ENCODE peak calls at places on chromosomes 4 and X, in ten cellular contexts. One of them, this sample, is unnamed.

GRCh38 chr4:151291485-151291884 is 14.5 kb downstream of the PRSS48 start:
- DNase-seq in cardiac fibroblast: no peak
- DNase-seq in IMR-90: no peak
- DNase-seq in heart right ventricle: no peak
- DNase-seq in AG10803: peak; percentile 20
- DNase-seq in pancreas: no peak
- DNase-seq in suprapubic skin: no peak
- DNase-seq in fibroblast of lung: peak; percentile 10
- DNase-seq in heart left ventricle: no peak
- DNase-seq in neural progenitor cell: no peak
- DNase-seq in this sample: no peak

GRCh38 chr4:151475338-151475737 is 66.4 kb downstream of the FHIP1A start:
- DNase-seq in cardiac fibroblast: no peak
- DNase-seq in IMR-90: no peak
- DNase-seq in heart right ventricle: no peak
- DNase-seq in AG10803: peak; percentile 42
- DNase-seq in pancreas: no peak
- DNase-seq in suprapubic skin: no peak
- DNase-seq in fibroblast of lung: peak; percentile 62
- DNase-seq in heart left ventricle: no peak
- DNase-seq in neural progenitor cell: no peak
- DNase-seq in this sample: no peak

GRCh38 chr4:77566148-77566547 is 39.5 kb upstream of the CXCL13 start:
- DNase-seq in cardiac fibroblast: peak; percentile 59
- DNase-seq in IMR-90: no peak
- DNase-seq in heart right ventricle: no peak
- DNase-seq in AG10803: no peak
- DNase-seq in pancreas: no peak
- DNase-seq in suprapubic skin: no peak
- DNase-seq in fibroblast of lung: no peak
- DNase-seq in heart left ventricle: no peak
- DNase-seq in neural progenitor cell: no peak
- DNase-seq in this sample: no peak

GRCh38 chr4:148015058-148015457 is 283.2 kb downstream of the ARHGAP10 start:
- DNase-seq in cardiac fibroblast: peak; percentile 64
- DNase-seq in IMR-90: no peak
- DNase-seq in heart right ventricle: no peak
- DNase-seq in AG10803: no peak
- DNase-seq in pancreas: no peak
- DNase-seq in suprapubic skin: no peak
- DNase-seq in fibroblast of lung: peak; percentile 39
- DNase-seq in heart left ventricle: no peak
- DNase-seq in neural progenitor cell: no peak
- DNase-seq in this sample: peak; percentile 29

GRCh38 chr4:40299704-40300336 is 35.3 kb upstream of the CHRNA9 start:
- DNase-seq in cardiac fibroblast: no peak
- DNase-seq in IMR-90: no peak
- DNase-seq in heart right ventricle: no peak
- DNase-seq in AG10803: no peak
- DNase-seq in pancreas: no peak
- DNase-seq in suprapubic skin: no peak
- DNase-seq in fibroblast of lung: no peak
- DNase-seq in heart left ventricle: no peak
- DNase-seq in neural progenitor cell: no peak
- DNase-seq in this sample: no peak

GRCh38 chrX:140274761-140275525 is 229.9 kb downstream of the SOX3 start:
- DNase-seq in cardiac fibroblast: peak; percentile 12
- DNase-seq in IMR-90: peak; percentile 49
- DNase-seq in heart right ventricle: no peak
- DNase-seq in AG10803: peak; percentile 73
- DNase-seq in pancreas: no peak
- DNase-seq in suprapubic skin: no peak
- DNase-seq in fibroblast of lung: peak; percentile 91
- DNase-seq in heart left ventricle: no peak
- DNase-seq in neural progenitor cell: peak; percentile 59
- DNase-seq in this sample: peak; percentile 52

GRCh38 chr4:6851962-6852361 is 57.7 kb upstream of the TBC1D14 start:
- DNase-seq in cardiac fibroblast: no peak
- DNase-seq in IMR-90: no peak
- DNase-seq in heart right ventricle: no peak
- DNase-seq in AG10803: no peak
- DNase-seq in pancreas: no peak
- DNase-seq in suprapubic skin: no peak
- DNase-seq in fibroblast of lung: no peak
- DNase-seq in heart left ventricle: no peak
- DNase-seq in neural progenitor cell: no peak
- DNase-seq in this sample: no peak

GRCh38 chr4:184649026-184649970 is at the start of the genes CASP3 and PRIMPOL:
- DNase-seq in cardiac fibroblast: peak; percentile 97
- DNase-seq in IMR-90: peak; percentile 92
- DNase-seq in heart right ventricle: peak; percentile 99
- DNase-seq in AG10803: peak; percentile 95
- DNase-seq in pancreas: peak; percentile 97
- DNase-seq in suprapubic skin: peak; percentile 98
- DNase-seq in fibroblast of lung: peak; percentile 92
- DNase-seq in heart left ventricle: peak; percentile 98
- DNase-seq in neural progenitor cell: peak; percentile 97
- DNase-seq in this sample: peak; percentile 95

GRCh38 chr4:54879576-54879975 is 221.8 kb downstream of the KIT start:
- DNase-seq in cardiac fibroblast: peak; percentile 57
- DNase-seq in IMR-90: peak; percentile 87
- DNase-seq in heart right ventricle: no peak
- DNase-seq in AG10803: peak; percentile 54
- DNase-seq in pancreas: no peak
- DNase-seq in suprapubic skin: no peak
- DNase-seq in fibroblast of lung: peak; percentile 75
- DNase-seq in heart left ventricle: no peak
- DNase-seq in neural progenitor cell: no peak
- DNase-seq in this sample: peak; percentile 62

GRCh38 chr4:158877069-158877468 is 108.2 kb downstream of the FNIP2 start:
- DNase-seq in cardiac fibroblast: no peak
- DNase-seq in IMR-90: no peak
- DNase-seq in heart right ventricle: no peak
- DNase-seq in AG10803: no peak
- DNase-seq in pancreas: no peak
- DNase-seq in suprapubic skin: no peak
- DNase-seq in fibroblast of lung: no peak
- DNase-seq in heart left ventricle: no peak
- DNase-seq in neural progenitor cell: no peak
- DNase-seq in this sample: no peak

GRCh38 chrX:9995855-9996339 is 28.7 kb downstream of the CLDN34 start:
- DNase-seq in cardiac fibroblast: peak; percentile 90
- DNase-seq in IMR-90: peak; percentile 79
- DNase-seq in heart right ventricle: peak; percentile 86
- DNase-seq in AG10803: peak; percentile 87
- DNase-seq in pancreas: peak; percentile 63
- DNase-seq in suprapubic skin: peak; percentile 87
- DNase-seq in fibroblast of lung: peak; percentile 76
- DNase-seq in heart left ventricle: peak; percentile 81
- DNase-seq in neural progenitor cell: peak; percentile 84
- DNase-seq in this sample: peak; percentile 88

GRCh38 chr4:174283507-174284180 is at the start of the genes CEP44 and FBXO8:
- DNase-seq in cardiac fibroblast: peak; percentile 83
- DNase-seq in IMR-90: peak; percentile 78
- DNase-seq in heart right ventricle: peak; percentile 55
- DNase-seq in AG10803: peak; percentile 72
- DNase-seq in pancreas: peak; percentile 44
- DNase-seq in suprapubic skin: peak; percentile 87
- DNase-seq in fibroblast of lung: peak; percentile 78
- DNase-seq in heart left ventricle: peak; percentile 68
- DNase-seq in neural progenitor cell: peak; percentile 81
- DNase-seq in this sample: peak; percentile 88

GRCh38 chr4:123031664-123032063 is 109.3 kb upstream of the NUDT6 start:
- DNase-seq in cardiac fibroblast: no peak
- DNase-seq in IMR-90: no peak
- DNase-seq in heart right ventricle: no peak
- DNase-seq in AG10803: no peak
- DNase-seq in pancreas: no peak
- DNase-seq in suprapubic skin: no peak
- DNase-seq in fibroblast of lung: no peak
- DNase-seq in heart left ventricle: no peak
- DNase-seq in neural progenitor cell: no peak
- DNase-seq in this sample: no peak

GRCh38 chrX:54166915-54167314 is 16.1 kb downstream of the FAM120C start:
- DNase-seq in cardiac fibroblast: peak; percentile 11
- DNase-seq in IMR-90: no peak
- DNase-seq in heart right ventricle: no peak
- DNase-seq in AG10803: peak; percentile 12
- DNase-seq in pancreas: no peak
- DNase-seq in suprapubic skin: no peak
- DNase-seq in fibroblast of lung: no peak
- DNase-seq in heart left ventricle: no peak
- DNase-seq in neural progenitor cell: no peak
- DNase-seq in this sample: no peak

GRCh38 chr4:123415977-123416376 is 19.4 kb downstream of the SPRY1 start:
- DNase-seq in cardiac fibroblast: peak; percentile 70
- DNase-seq in IMR-90: peak; percentile 45
- DNase-seq in heart right ventricle: no peak
- DNase-seq in AG10803: peak; percentile 83
- DNase-seq in pancreas: no peak
- DNase-seq in suprapubic skin: no peak
- DNase-seq in fibroblast of lung: peak; percentile 78
- DNase-seq in heart left ventricle: no peak
- DNase-seq in neural progenitor cell: no peak
- DNase-seq in this sample: peak; percentile 68

GRCh38 chrX:13254076-13254785 is 65.6 kb downstream of the ATXN3L start:
- DNase-seq in cardiac fibroblast: peak; percentile 72
- DNase-seq in IMR-90: peak; percentile 53
- DNase-seq in heart right ventricle: no peak
- DNase-seq in AG10803: peak; percentile 43
- DNase-seq in pancreas: peak; percentile 7
- DNase-seq in suprapubic skin: no peak
- DNase-seq in fibroblast of lung: peak; percentile 56
- DNase-seq in heart left ventricle: no peak
- DNase-seq in neural progenitor cell: peak; percentile 5
- DNase-seq in this sample: peak; percentile 68

DNA sequence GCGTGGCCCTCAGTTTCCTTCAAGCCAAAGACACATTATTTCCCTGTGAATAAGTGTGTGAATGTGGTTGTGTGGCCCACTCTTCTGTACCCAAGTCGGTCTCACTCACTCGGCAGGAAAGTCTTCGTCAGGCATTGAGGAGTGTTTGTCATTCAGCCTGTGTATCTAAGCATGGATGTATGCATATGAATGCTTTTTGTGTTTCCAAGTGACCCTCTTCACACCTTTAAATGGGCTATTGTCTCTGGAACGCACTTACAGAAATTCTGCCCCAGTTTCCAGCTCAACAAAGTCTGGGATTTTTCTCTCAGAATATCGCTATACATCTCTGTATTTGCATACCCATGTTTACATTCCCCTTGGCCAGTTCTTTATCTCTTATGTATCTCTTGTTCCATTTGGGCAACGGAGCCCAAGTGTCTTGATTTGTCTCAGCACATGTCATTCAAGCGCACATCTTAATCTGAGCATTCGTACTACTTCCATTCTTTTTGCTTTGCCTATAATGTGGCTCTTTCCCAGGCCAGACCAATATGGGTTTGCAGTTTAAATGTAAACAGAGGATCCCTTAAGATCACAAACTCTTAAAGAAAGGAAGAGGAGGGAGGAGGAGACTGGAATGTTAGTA is 4.8 kb downstream of the BCOR start:
- DNase-seq in cardiac fibroblast: no peak
- DNase-seq in IMR-90: no peak
- DNase-seq in heart right ventricle: no peak
- DNase-seq in AG10803: no peak
- DNase-seq in pancreas: no peak
- DNase-seq in suprapubic skin: no peak
- DNase-seq in fibroblast of lung: no peak
- DNase-seq in heart left ventricle: no peak
- DNase-seq in neural progenitor cell: no peak
- DNase-seq in this sample: no peak
- H3K4me3 ChIP-seq in cardiac fibroblast: no peak overlapping the region
- H3K4me3 ChIP-seq in IMR-90: no peak overlapping the region
- H3K4me3 ChIP-seq in heart right ventricle: no peak overlapping the region
- H3K4me3 ChIP-seq in AG10803: no peak overlapping the region
- H3K4me3 ChIP-seq in pancreas: no peak overlapping the region
- H3K4me3 ChIP-seq in suprapubic skin: no peak overlapping the region
- H3K4me3 ChIP-seq in fibroblast of lung: no peak overlapping the region
- H3K4me3 ChIP-seq in heart left ventricle: no peak overlapping the region
- H3K4me3 ChIP-seq in neural progenitor cell: peak overlapping the region; percentile 36
- H3K4me3 ChIP-seq in this sample: no peak overlapping the region

DNA sequence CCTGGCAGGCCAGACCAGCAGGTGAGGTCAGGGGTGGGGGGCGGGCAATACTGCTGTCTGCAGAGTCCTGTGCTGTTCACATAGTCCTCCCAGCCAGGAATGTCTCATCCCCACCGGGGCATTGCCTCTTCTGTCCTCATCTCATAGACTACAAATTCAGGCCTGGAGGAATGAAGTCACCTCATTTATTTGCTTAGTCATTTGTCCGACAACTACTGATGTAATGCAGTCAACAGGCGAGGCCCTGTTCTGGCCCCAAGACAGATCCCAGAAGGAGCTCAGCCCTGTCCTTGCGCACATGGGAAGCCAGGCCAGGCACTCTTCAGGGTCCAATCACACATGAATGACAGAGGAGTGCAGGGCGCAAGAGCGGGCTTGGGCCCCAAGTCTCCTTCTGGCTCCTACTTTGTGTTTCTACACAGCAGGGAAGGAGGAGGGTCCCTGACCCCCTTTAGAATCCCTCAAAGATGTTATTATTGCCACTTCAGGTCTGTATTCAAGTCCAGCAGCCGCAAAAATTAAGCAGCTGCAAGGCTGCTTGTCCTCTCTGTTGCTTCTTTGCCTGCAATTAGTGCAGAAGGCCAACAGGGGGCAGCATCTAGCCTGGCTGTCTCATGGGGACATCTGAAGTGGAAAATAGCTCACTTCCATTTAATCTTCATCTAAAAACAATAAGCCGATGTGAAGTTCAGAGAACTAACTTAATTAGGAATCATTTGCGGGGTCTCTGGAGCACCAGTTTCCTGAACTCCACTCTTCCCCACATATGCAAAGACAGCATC is 15.2 kb upstream of the HMX1 start:
- DNase-seq in cardiac fibroblast: no peak
- DNase-seq in IMR-90: no peak
- DNase-seq in heart right ventricle: no peak
- DNase-seq in AG10803: no peak
- DNase-seq in pancreas: no peak
- DNase-seq in suprapubic skin: no peak
- DNase-seq in fibroblast of lung: no peak
- DNase-seq in heart left ventricle: no peak
- DNase-seq in neural progenitor cell: no peak
- DNase-seq in this sample: no peak
- TF ChIP-seq CTCF in cardiac fibroblast: peak; percentile 28
- TF ChIP-seq CTCF in IMR-90: no peak
- TF ChIP-seq CTCF in heart right ventricle: no peak
- TF ChIP-seq CTCF in AG10803: peak; percentile 31
- TF ChIP-seq CTCF in pancreas: no peak
- TF ChIP-seq CTCF in suprapubic skin: no peak
- TF ChIP-seq CTCF in fibroblast of lung: peak; percentile 37
- TF ChIP-seq CTCF in heart left ventricle: peak; percentile 6
- TF ChIP-seq CTCF in neural progenitor cell: peak; percentile 57
- TF ChIP-seq CTCF in this sample: peak; percentile 33

GRCh38 chr4:4387531-4388311 is 819 bp downstream of the NSG1 start:
- DNase-seq in cardiac fibroblast: no peak
- DNase-seq in IMR-90: no peak
- DNase-seq in heart right ventricle: no peak
- DNase-seq in AG10803: no peak
- DNase-seq in pancreas: no peak
- DNase-seq in suprapubic skin: no peak
- DNase-seq in fibroblast of lung: no peak
- DNase-seq in heart left ventricle: no peak
- DNase-seq in neural progenitor cell: peak; percentile 42
- DNase-seq in this sample: no peak
- H3K4me3 ChIP-seq in cardiac fibroblast: peak overlapping the region; percentile 54
- H3K4me3 ChIP-seq in IMR-90: peak overlapping the region; percentile 59
- H3K4me3 ChIP-seq in heart right ventricle: peak overlapping the region; percentile 58
- H3K4me3 ChIP-seq in AG10803: no peak overlapping the region
- H3K4me3 ChIP-seq in pancreas: peak overlapping the region; percentile 43
- H3K4me3 ChIP-seq in suprapubic skin: peak overlapping the region; percentile 60
- H3K4me3 ChIP-seq in fibroblast of lung: no peak overlapping the region
- H3K4me3 ChIP-seq in heart left ventricle: peak overlapping the region; percentile 47
- H3K4me3 ChIP-seq in neural progenitor cell: peak overlapping the region; percentile 85
- H3K4me3 ChIP-seq in this sample: peak overlapping the region; percentile 62

GRCh38 chr4:69470561-69470960 is 25.1 kb downstream of the UGT2B4 start:
- DNase-seq in cardiac fibroblast: no peak
- DNase-seq in IMR-90: no peak
- DNase-seq in heart right ventricle: no peak
- DNase-seq in AG10803: no peak
- DNase-seq in pancreas: no peak
- DNase-seq in suprapubic skin: no peak
- DNase-seq in fibroblast of lung: no peak
- DNase-seq in heart left ventricle: no peak
- DNase-seq in neural progenitor cell: no peak
- DNase-seq in this sample: no peak
- TF ChIP-seq CTCF in cardiac fibroblast: no peak
- TF ChIP-seq CTCF in IMR-90: no peak
- TF ChIP-seq CTCF in heart right ventricle: no peak
- TF ChIP-seq CTCF in AG10803: no peak
- TF ChIP-seq CTCF in pancreas: no peak
- TF ChIP-seq CTCF in suprapubic skin: no peak
- TF ChIP-seq CTCF in fibroblast of lung: no peak
- TF ChIP-seq CTCF in heart left ventricle: no peak
- TF ChIP-seq CTCF in neural progenitor cell: peak; percentile 40
- TF ChIP-seq CTCF in this sample: peak; percentile 1

This sample was measured in fibroblast of pulmonary artery.